ENCODE peak calls at places on chromosomes 13 and 19, in six cellular contexts. F, W, T, S, G and M are unnamed samples.

GRCh38 chr19:53849237-53849676 is 18.4 kb upstream of the MYADM start:
- DNase-seq in F (no peak), W (no peak), T (no peak), S (no peak), G (no peak), M (no peak)

GRCh38 chr13:111228262-111229144 is 91.9 kb upstream of the TEX29 start:
- DNase-seq in F (no peak), W (no peak), T (no peak), S (no peak), G (no peak), M (no peak)

GRCh38 chr19:51166846-51167490 is 24.9 kb downstream of the SIGLEC7 start:
- DNase-seq in F (no peak), W (no peak), T (peak), S (no peak), G (no peak), M (no peak)

GRCh38 chr19:33734913-33735312 is 61.8 kb upstream of the KCTD15 start:
- DNase-seq in F (no peak), W (peak), T (no peak), S (no peak), G (no peak), M (no peak)

GRCh38 chr19:20513179-20513934 is 52.2 kb downstream of the ZNF737 start:
- DNase-seq in F (no peak), W (no peak), T (no peak), S (no peak), G (no peak), M (no peak)

GRCh38 chr13:113646376-113646775 is 11.6 kb downstream of the ATP4B start:
- DNase-seq in F (no peak), W (no peak), T (no peak), S (no peak), G (no peak), M (no peak)

GRCh38 chr19:17777840-17778620 is 16.9 kb upstream of the B3GNT3 start:
- DNase-seq in F (peak), W (peak), T (peak), S (no peak), G (peak), M (peak)

GRCh38 chr13:111359237-111359915 is 38.9 kb downstream of the TEX29 start:
- DNase-seq in F (peak), W (no peak), T (no peak), S (no peak), G (no peak), M (no peak)

GRCh38 chr13:106619688-106620555 is 52.0 kb upstream of the ARGLU1 start:
- DNase-seq in F (peak), W (no peak), T (peak), S (no peak), G (peak), M (peak)

GRCh38 chr13:45352031-45352430 is 11.0 kb upstream of the TPT1 start:
- DNase-seq in F (no peak), W (no peak), T (no peak), S (no peak), G (peak), M (no peak)

GRCh38 chr19:17292301-17293074 is 10.7 kb downstream of the ABHD8 start:
- DNase-seq in F (peak), W (peak), T (peak), S (no peak), G (peak), M (peak)

GRCh38 chr19:5046339-5047039 is 77.6 kb downstream of the KDM4B start:
- DNase-seq in F (no peak), W (peak), T (peak), S (no peak), G (peak), M (no peak)

GRCh38 chr13:112730157-112730671 is 40.4 kb downstream of the ATP11A start:
- DNase-seq in F (no peak), W (no peak), T (no peak), S (no peak), G (no peak), M (no peak)

GRCh38 chr13:59493436-59493965 is 670.2 kb downstream of the DIAPH3 start:
- DNase-seq in F (no peak), W (no peak), T (no peak), S (no peak), G (no peak), M (no peak)

GRCh38 chr13:100707818-100708740 is 33.5 kb upstream of the TMTC4 start:
- DNase-seq in F (no peak), W (no peak), T (no peak), S (no peak), G (peak), M (no peak)

DNA sequence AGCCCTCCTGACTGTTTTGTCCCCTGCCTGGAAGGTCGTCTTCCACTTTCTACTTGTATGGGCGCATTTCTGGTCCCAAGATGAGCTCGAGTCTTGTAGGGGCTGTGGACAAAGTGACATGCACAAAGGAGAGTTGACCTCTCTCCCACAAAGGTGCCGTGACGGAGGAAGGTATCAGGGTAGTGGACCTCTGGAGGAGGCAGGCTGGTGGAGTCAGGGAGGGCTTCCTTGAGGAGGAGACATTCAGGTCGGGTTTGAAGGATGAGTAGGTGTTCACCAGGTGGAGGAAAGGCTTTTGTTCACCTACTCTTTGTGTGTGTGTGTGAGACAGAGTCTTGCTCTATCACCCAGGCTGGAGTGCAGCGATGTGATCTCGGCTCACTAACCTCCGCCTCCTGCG is 1.7 kb downstream of the CYTH2 start:
- DNase-seq in F (no peak), W (no peak), T (no peak), S (no peak), G (no peak), M (no peak)
- TF ChIP-seq CTCF in F (no peak), W (no peak), T (no peak), S (no peak), G (no peak), M (no peak)

GRCh38 chr13:39016087-39016486 is 21.8 kb downstream of the PROSER1 start:
- DNase-seq in F (no peak), W (no peak), T (no peak), S (no peak), G (no peak), M (peak)

GRCh38 chr13:39012608-39013007 is 22.0 kb upstream of the STOML3 start:
- DNase-seq in F (peak), W (no peak), T (no peak), S (no peak), G (no peak), M (no peak)

GRCh38 chr13:39016789-39017188 is 21.1 kb downstream of the PROSER1 start:
- DNase-seq in F (no peak), W (no peak), T (no peak), S (no peak), G (peak), M (peak)

GRCh38 chr13:39013462-39013861 is 22.8 kb upstream of the STOML3 start:
- DNase-seq in F (no peak), W (no peak), T (no peak), S (no peak), G (no peak), M (no peak)
- TF ChIP-seq CTCF in F (no peak), W (no peak), T (no peak), S (no peak), G (no peak), M (no peak)

GRCh38 chr13:39783051-39783450 is 127.6 kb downstream of the COG6 start:
- DNase-seq in F (no peak), W (no peak), T (no peak), S (no peak), G (peak), M (no peak)
- TF ChIP-seq CTCF in F (no peak), W (no peak), T (no peak), S (no peak), G (no peak), M (no peak)

GRCh38 chr13:102561933-102562332 is 34.9 kb upstream of the TPP2 start:
- DNase-seq in F (no peak), W (no peak), T (no peak), S (no peak), G (peak), M (no peak)

GRCh38 chr13:102550507-102550906 is 46.3 kb upstream of the TPP2 start:
- DNase-seq in F (no peak), W (no peak), T (no peak), S (no peak), G (no peak), M (no peak)

GRCh38 chr13:102556806-102557205 is 40.0 kb upstream of the TPP2 start:
- DNase-seq in F (no peak), W (no peak), T (no peak), S (no peak), G (no peak), M (no peak)

GRCh38 chr13:102558029-102558428 is 38.8 kb upstream of the TPP2 start:
- DNase-seq in F (no peak), W (no peak), T (no peak), S (no peak), G (no peak), M (no peak)

DNA sequence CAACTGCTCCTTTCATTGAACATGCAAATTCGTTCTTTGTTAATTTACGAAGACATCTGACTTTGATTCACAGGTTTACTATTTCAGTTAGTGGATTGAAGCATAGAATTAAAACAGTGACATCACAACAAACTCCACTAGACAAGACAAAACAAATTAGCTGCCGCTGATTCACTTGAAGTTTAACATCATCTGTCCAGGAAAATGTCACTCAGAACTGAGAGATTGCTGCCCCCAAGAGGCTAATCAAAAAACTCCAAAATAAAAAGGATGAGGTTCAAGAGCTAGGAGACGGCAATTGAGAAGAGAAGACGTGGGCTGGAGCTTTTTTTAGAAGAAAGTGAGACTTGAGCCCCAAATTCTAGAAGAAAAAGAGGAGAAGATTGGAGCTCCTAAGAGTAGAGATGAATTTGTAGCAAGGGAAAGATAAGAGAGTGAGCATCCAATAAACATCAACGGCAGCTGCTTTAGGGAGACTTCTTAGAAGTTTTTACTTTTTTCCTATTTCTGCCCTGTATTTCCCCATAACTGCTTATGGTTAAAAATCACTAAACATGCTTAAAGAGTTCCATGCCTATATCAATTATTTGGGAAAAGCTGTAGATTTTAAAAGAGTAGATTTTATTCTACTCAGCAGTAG is 40.8 kb upstream of the TPP2 start:
- DNase-seq in F (no peak), W (no peak), T (no peak), S (no peak), G (peak), M (peak)
- TF ChIP-seq CTCF in F (peak), W (peak), T (no peak), S (peak), G (peak), M (peak)

GRCh38 chr19:2333027-2333806 is 4.7 kb downstream of the SPPL2B start:
- DNase-seq in F (no peak), W (no peak), T (no peak), S (no peak), G (no peak), M (no peak)

GRCh38 chr19:2332341-2333026 is 4.0 kb downstream of the SPPL2B start:
- DNase-seq in F (no peak), W (no peak), T (no peak), S (no peak), G (no peak), M (peak)

GRCh38 chr19:2334426-2334825 is 5.9 kb downstream of the SPPL2B start:
- DNase-seq in F (no peak), W (no peak), T (no peak), S (no peak), G (no peak), M (no peak)

GRCh38 chr19:2334986-2335846 is 6.7 kb downstream of the SPPL2B start:
- DNase-seq in F (no peak), W (no peak), T (no peak), S (no peak), G (no peak), M (no peak)

DNA sequence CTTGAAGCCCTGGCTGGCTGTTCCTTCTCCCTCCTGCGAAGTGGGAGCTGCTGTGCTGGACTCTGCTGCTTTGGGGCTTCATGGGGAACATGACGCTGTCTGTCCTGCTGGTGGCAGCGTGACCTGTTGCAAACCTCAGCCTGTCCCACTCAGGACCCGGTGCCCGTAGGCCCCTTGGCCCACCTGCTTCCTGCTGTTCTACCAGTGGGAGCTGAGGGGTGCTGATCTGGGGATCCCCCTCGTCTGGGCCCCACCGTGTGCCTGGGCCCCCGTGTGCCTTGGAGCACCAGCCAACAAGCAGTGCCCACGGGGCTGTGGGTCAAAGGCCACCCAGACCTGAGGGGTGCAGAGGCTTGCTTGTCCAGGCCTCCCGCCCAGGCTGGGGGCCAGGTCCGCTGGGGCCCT is 5.3 kb downstream of the SPPL2B start:
- DNase-seq in F (no peak), W (no peak), T (no peak), S (no peak), G (no peak), M (no peak)
- TF ChIP-seq CTCF in F (no peak), W (no peak), T (no peak), S (no peak), G (no peak), M (peak)

GRCh38 chr19:6393074-6393981 is at the start of gene GTF2F1:
- DNase-seq in F (peak), W (peak), T (peak), S (peak), G (peak), M (peak)
- TF ChIP-seq CTCF in F (no peak), W (no peak), T (no peak), S (no peak), G (peak), M (no peak)